ENCODE peak calls at places on chromosome 20, in seven cellular contexts. A is T-helper 9 cell; W is DMS 273 treated with DMSO at 0.1 percent for 48 hours; Z is CD8-positive, alpha-beta T cell; G is fibroblast of gingiva; Y is thoracic aorta; U is psoas muscle. D is an unnamed sample.

GRCh38 chr20:2756056-2756611 is 44.3 kb downstream of the CPXM1 start:
- DNase-seq in A (no peak), W (no peak), Z (no peak), G (peak), Y (no peak), U (no peak), D (no peak)

GRCh38 chr20:10216146-10216741 is 2.4 kb upstream of the SNAP25 start:
- DNase-seq in A (no peak), W (no peak), Z (no peak), G (peak), Y (no peak), U (no peak), D (no peak)

GRCh38 chr20:10467985-10468845 is 33.1 kb downstream of the SLX4IP start:
- DNase-seq in A (no peak), W (no peak), Z (no peak), G (peak), Y (no peak), U (no peak), D (no peak)

GRCh38 chr20:37096415-37097039 is 730 bp upstream of the RBL1 start:
- DNase-seq in A (no peak), W (no peak), Z (no peak), G (no peak), Y (no peak), U (no peak), D (no peak)

GRCh38 chr20:760751-761417 is 7.4 kb downstream of the SLC52A3 start:
- DNase-seq in A (peak), W (no peak), Z (no peak), G (no peak), Y (no peak), U (no peak), D (peak)

GRCh38 chr20:2118783-2119182 is 17.2 kb downstream of the STK35 start:
- DNase-seq in A (no peak), W (no peak), Z (no peak), G (no peak), Y (no peak), U (no peak), D (no peak)

GRCh38 chr20:6870559-6870958 is 103.1 kb downstream of the BMP2 start:
- DNase-seq in A (no peak), W (no peak), Z (no peak), G (no peak), Y (no peak), U (no peak), D (no peak)

GRCh38 chr20:23668477-23668951 is 20.3 kb downstream of the CST4 start:
- DNase-seq in A (no peak), W (peak), Z (peak), G (peak), Y (no peak), U (no peak), D (peak)

GRCh38 chr20:7770578-7770977 is 169.7 kb downstream of the HAO1 start:
- DNase-seq in A (no peak), W (no peak), Z (no peak), G (no peak), Y (no peak), U (no peak), D (no peak)

D was measured in memory B cell.